ENCODE peak calls at places on chromosomes 6 and 20, in seven cellular contexts. G, Y, Q, L, T, E and N are unnamed samples.

GRCh38 chr20:3706774-3707507 is 5.5 kb downstream of the SIGLEC1 start:
- DNase-seq in T (no peak), G (no peak), L (no peak), Q (no peak), Y (no peak), E (no peak), N (no peak)

GRCh38 chr20:48536206-48536605 is 291.6 kb downstream of the PREX1 start:
- DNase-seq in L (no peak), E (no peak), Y (no peak), Q (no peak), T (no peak), G (no peak), N (no peak)

GRCh38 chr20:22921595-22922421 is 113.3 kb upstream of the SSTR4 start:
- DNase-seq in E (no peak), G (no peak), Y (peak; percentile 9), L (peak; percentile 48), T (no peak), Q (no peak), N (peak; percentile 89)

GRCh38 chr20:58374906-58375760 is 13.9 kb upstream of the VAPB start:
- DNase-seq in Y (no peak), L (no peak), E (no peak), G (no peak), T (no peak), Q (peak; percentile 43), N (no peak)

GRCh38 chr6:89368107-89368506 is 15.6 kb upstream of the UBE2J1 start:
- DNase-seq in G (peak; percentile 40), T (peak; percentile 68), Y (no peak), L (peak; percentile 54), Q (peak; percentile 55), E (no peak), N (peak; percentile 72)

GRCh38 chr6:52020961-52021570 is 66.3 kb downstream of the PKHD1 start:
- DNase-seq in E (no peak), T (no peak), Y (no peak), L (peak; percentile 10), Q (no peak), G (peak; percentile 9), N (peak; percentile 34)

GRCh38 chr6:77926198-77926752 is 273.4 kb downstream of the MEI4 start:
- DNase-seq in T (peak; percentile 20), Q (no peak), G (no peak), E (no peak), Y (no peak), L (no peak), N (peak; percentile 5)

GRCh38 chr6:22024004-22024403 is 272.8 kb downstream of the PRL start:
- DNase-seq in L (no peak), E (no peak), T (no peak), Y (no peak), G (no peak), Q (no peak), N (no peak)

GRCh38 chr6:125639621-125640020 is 109.8 kb upstream of the HEY2 start:
- DNase-seq in E (no peak), Q (no peak), L (no peak), G (peak; percentile 0), Y (no peak), T (no peak), N (no peak)

GRCh38 chr6:111874030-111874425 is 776 bp upstream of the FYN start:
- DNase-seq in Q (no peak), T (no peak), Y (no peak), L (no peak), G (peak; percentile 61), E (no peak), N (peak; percentile 46)

GRCh38 chr6:138970856-138971425 is 17.1 kb downstream of the REPS1 start:
- DNase-seq in Q (no peak), T (no peak), Y (peak; percentile 71), E (peak; percentile 61), G (no peak), L (peak; percentile 37), N (peak; percentile 31)

GRCh38 chr6:48087448-48087847 is 23.5 kb downstream of the PTCHD4 start:
- DNase-seq in T (no peak), E (no peak), L (peak; percentile 22), Y (no peak), Q (no peak), G (no peak), N (peak; percentile 29)

GRCh38 chr6:138491020-138491419 is 8.3 kb downstream of the NHSL1 start:
- DNase-seq in T (no peak), E (no peak), L (no peak), Q (no peak), G (no peak), Y (no peak), N (no peak)

GRCh38 chr20:64223526-64224067 is 32.0 kb upstream of the PCMTD2 start:
- DNase-seq in T (no peak), G (no peak), Y (no peak), L (no peak), E (no peak), Q (no peak), N (no peak)

GRCh38 chr6:129844118-129844891 is 16.8 kb downstream of the TMEM244 start:
- DNase-seq in E (no peak), T (no peak), G (no peak), Y (peak; percentile 50), Q (no peak), L (no peak), N (no peak)

GRCh38 chr6:10725046-10725445 is 2.2 kb downstream of the TMEM14C start:
- DNase-seq in G (no peak), Y (no peak), T (no peak), L (no peak), E (no peak), Q (no peak), N (no peak)

GRCh38 chr6:100593522-100593921 is 128.8 kb upstream of the SIM1 start:
- DNase-seq in T (no peak), E (no peak), L (no peak), Y (no peak), Q (no peak), G (no peak), N (no peak)

GRCh38 chr6:44925100-44925739 is 402.9 kb upstream of the RUNX2 start:
- DNase-seq in Q (no peak), Y (no peak), E (no peak), T (no peak), L (peak; percentile 25), G (peak; percentile 82), N (peak; percentile 20)

GRCh38 chr6:84798257-84798656 is 33.9 kb upstream of the TBX18 start:
- DNase-seq in Y (no peak), G (no peak), L (no peak), Q (no peak), T (no peak), E (no peak), N (no peak)

GRCh38 chr6:16031278-16031981 is 97.5 kb upstream of the MYLIP start:
- DNase-seq in Y (no peak), E (no peak), L (no peak), Q (no peak), T (no peak), G (no peak), N (peak; percentile 21)

GRCh38 chr20:8320306-8320705 is 188.2 kb downstream of the PLCB1 start:
- DNase-seq in L (no peak), Q (no peak), T (no peak), G (no peak), E (no peak), Y (no peak), N (peak; percentile 59)

DNA sequence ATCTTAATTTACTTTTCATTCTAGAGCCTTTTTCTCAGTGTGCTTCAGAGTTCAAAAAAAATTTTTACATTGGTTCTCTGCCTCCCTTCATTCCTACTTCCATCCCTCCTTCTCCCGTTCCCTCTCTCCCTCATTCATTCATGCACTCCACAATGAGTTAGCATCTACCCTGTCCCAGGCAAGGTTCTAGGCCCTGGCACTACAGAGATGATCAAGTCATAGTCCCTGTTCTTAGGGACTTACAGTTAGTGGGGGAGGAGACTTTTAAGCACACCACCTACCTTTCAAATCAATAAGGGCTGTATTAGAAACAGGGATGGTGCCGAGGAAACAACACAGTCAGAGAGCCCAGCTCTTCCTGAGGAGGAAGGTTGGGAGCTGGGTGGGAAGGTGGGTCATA is 40.3 kb downstream of the MAP3K5 start:
- DNase-seq in L (no peak), G (no peak), E (no peak), T (no peak), Q (no peak), Y (no peak), N (no peak)
- H3K4me3 ChIP-seq in L (no peak overlapping the region), G (peak overlapping the region; percentile 40), E (no peak overlapping the region), T (peak overlapping the region; percentile 44), Q (no peak overlapping the region), Y (no peak overlapping the region), N (no peak overlapping the region)

GRCh38 chr6:110475255-110475654 is 1.2 kb downstream of the SLC22A16 start:
- DNase-seq in L (no peak), T (no peak), Y (no peak), G (no peak), E (no peak), Q (peak; percentile 67), N (peak; percentile 96)

GRCh38 chr6:110472739-110473138 is 3.7 kb downstream of the SLC22A16 start:
- DNase-seq in E (no peak), T (no peak), G (no peak), Y (no peak), Q (no peak), L (no peak), N (no peak)

GRCh38 chr6:110471966-110472365 is 4.4 kb downstream of the SLC22A16 start:
- DNase-seq in T (no peak), G (no peak), Q (no peak), L (no peak), E (no peak), Y (no peak), N (no peak)

GRCh38 chr6:110474500-110474899 is 1.9 kb downstream of the SLC22A16 start:
- DNase-seq in Y (no peak), Q (no peak), G (no peak), L (no peak), T (no peak), E (no peak), N (no peak)

DNA sequence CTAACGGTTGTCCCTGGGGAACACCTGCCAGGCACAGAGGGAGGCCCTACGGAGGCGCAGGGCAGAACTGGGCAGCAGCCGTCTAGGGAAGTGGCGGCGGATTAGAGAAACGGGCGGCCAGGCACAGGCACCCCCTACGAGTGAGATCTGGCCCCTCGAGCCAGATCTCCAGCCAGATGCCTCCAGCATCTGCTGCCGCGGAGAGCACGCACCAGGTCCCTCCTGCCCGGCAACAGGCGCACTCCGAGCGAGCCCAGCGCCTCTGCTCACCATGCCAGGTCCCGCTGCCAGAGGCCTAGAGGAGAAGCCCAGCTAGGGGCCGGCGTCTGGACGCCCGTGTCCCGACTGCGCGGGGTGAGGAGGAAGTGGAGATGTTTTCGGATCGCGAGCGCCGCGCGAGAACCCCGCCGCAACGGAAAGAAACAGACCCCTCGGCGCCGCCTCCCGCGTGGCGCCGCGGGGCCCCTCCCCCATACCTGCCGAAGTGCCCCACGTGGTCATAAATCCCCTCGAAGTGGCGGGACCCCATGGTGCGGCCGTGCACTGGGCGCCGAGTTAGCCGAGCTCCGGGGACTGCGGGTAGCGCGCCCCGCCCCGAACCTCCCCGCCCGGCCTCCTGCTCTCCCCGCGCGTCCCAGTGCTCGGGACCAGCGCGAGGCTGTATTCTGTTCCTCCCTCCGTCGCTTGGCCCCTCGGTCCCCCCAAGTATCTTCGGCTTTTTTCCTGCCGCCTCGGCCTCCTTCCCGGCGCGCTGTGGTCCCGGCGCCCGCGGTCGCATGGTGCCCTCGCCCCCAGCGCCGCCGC is at the start of gene SLC22A16:
- DNase-seq in Q (peak; percentile 53), G (no peak), L (no peak), T (no peak), E (no peak), Y (no peak), N (peak; percentile 87)
- H3K4me3 ChIP-seq in Q (peak within 1 kb of the TSS; percentile 35), G (no peak within 1 kb of the TSS), L (peak within 1 kb of the TSS; percentile 22), T (no peak within 1 kb of the TSS), E (peak within 1 kb of the TSS; percentile 54), Y (peak within 1 kb of the TSS; percentile 38), N (peak within 1 kb of the TSS; percentile 86)

GRCh38 chr20:43658723-43659419 is 8.0 kb upstream of the MYBL2 start:
- DNase-seq in Q (no peak), T (peak; percentile 21), L (peak; percentile 29), Y (no peak), G (no peak), E (no peak), N (no peak)
- H3K4me3 ChIP-seq in Q (no peak overlapping the region), T (no peak overlapping the region), L (no peak overlapping the region), Y (no peak overlapping the region), G (no peak overlapping the region), E (no peak overlapping the region), N (no peak overlapping the region)

GRCh38 chr20:61693055-61693600 is 372.6 kb downstream of the TAF4 start:
- DNase-seq in Y (no peak), T (no peak), L (no peak), G (no peak), Q (no peak), E (no peak), N (no peak)
- H3K4me3 ChIP-seq in Y (no peak overlapping the region), T (no peak overlapping the region), L (no peak overlapping the region), G (no peak overlapping the region), Q (no peak overlapping the region), E (no peak overlapping the region), N (no peak overlapping the region)